ENCODE peak calls at places on chromosome 13, in four cellular contexts. One of them, this sample, is unnamed.

GRCh38 chr13:98570929-98571372 is 6.0 kb downstream of the STK24 start:
- DNase-seq in effector CD8-positive, alpha-beta T cell: no peak
- DNase-seq in GM03348: no peak
- DNase-seq in cardiac muscle cell: no peak
- DNase-seq in this sample: peak

GRCh38 chr13:77637583-77637982 is 59.9 kb upstream of the SLAIN1 start:
- DNase-seq in cardiac muscle cell: no peak
- DNase-seq in effector CD8-positive, alpha-beta T cell: no peak
- DNase-seq in GM03348: no peak
- DNase-seq in this sample: no peak

GRCh38 chr13:100904293-100904976 is 229.8 kb upstream of the TMTC4 start:
- DNase-seq in cardiac muscle cell: no peak
- DNase-seq in GM03348: no peak
- DNase-seq in effector CD8-positive, alpha-beta T cell: no peak
- DNase-seq in this sample: no peak

GRCh38 chr13:59461411-59461810 is 702.3 kb downstream of the DIAPH3 start:
- DNase-seq in effector CD8-positive, alpha-beta T cell: no peak
- DNase-seq in cardiac muscle cell: no peak
- DNase-seq in GM03348: no peak
- DNase-seq in this sample: no peak

GRCh38 chr13:52405767-52406494 is at the start of gene THSD1:
- DNase-seq in GM03348: peak
- DNase-seq in effector CD8-positive, alpha-beta T cell: no peak
- DNase-seq in cardiac muscle cell: peak
- DNase-seq in this sample: peak

GRCh38 chr13:73849292-73849691 is 284.9 kb downstream of the KLF12 start:
- DNase-seq in cardiac muscle cell: peak
- DNase-seq in GM03348: peak
- DNase-seq in effector CD8-positive, alpha-beta T cell: no peak
- DNase-seq in this sample: peak

GRCh38 chr13:40652588-40652940 is 13.9 kb downstream of the FOXO1 start:
- DNase-seq in cardiac muscle cell: no peak
- DNase-seq in GM03348: no peak
- DNase-seq in effector CD8-positive, alpha-beta T cell: no peak
- DNase-seq in this sample: peak

GRCh38 chr13:113493315-113493951 is 2.9 kb upstream of the DCUN1D2 start:
- DNase-seq in effector CD8-positive, alpha-beta T cell: no peak
- DNase-seq in cardiac muscle cell: peak
- DNase-seq in GM03348: peak
- DNase-seq in this sample: peak

GRCh38 chr13:51626749-51627148 is 42.5 kb downstream of the WDFY2 start:
- DNase-seq in GM03348: no peak
- DNase-seq in effector CD8-positive, alpha-beta T cell: no peak
- DNase-seq in cardiac muscle cell: no peak
- DNase-seq in this sample: no peak

GRCh38 chr13:65653548-65654078 is 1576.5 kb downstream of the PCDH9 start:
- DNase-seq in GM03348: no peak
- DNase-seq in cardiac muscle cell: no peak
- DNase-seq in effector CD8-positive, alpha-beta T cell: no peak
- DNase-seq in this sample: no peak

GRCh38 chr13:102291587-102292218 is 110.1 kb downstream of the FGF14 start:
- DNase-seq in GM03348: no peak
- DNase-seq in cardiac muscle cell: peak
- DNase-seq in effector CD8-positive, alpha-beta T cell: no peak
- DNase-seq in this sample: peak

GRCh38 chr13:95704510-95704909 is 27.6 kb downstream of the DNAJC3 start:
- DNase-seq in effector CD8-positive, alpha-beta T cell: no peak
- DNase-seq in cardiac muscle cell: peak
- DNase-seq in GM03348: no peak
- DNase-seq in this sample: no peak

GRCh38 chr13:38045278-38046048 is 175.9 kb upstream of the TRPC4 start:
- DNase-seq in effector CD8-positive, alpha-beta T cell: no peak
- DNase-seq in GM03348: peak
- DNase-seq in cardiac muscle cell: peak
- DNase-seq in this sample: peak

This sample was measured in iris pigment epithelial cell.